ENCODE peak calls at places on chromosomes 16 and 17, in seven cellular contexts. One of them, this sample, is unnamed.
A peak's percentile ranks its signal among the peaks of the same experiment; 100 is the strongest.

GRCh38 chr17:75093543-75094158 is 5.9 kb downstream of the SLC16A5 start:
- DNase-seq in HFFc6: no peak
- DNase-seq in MM.1S: no peak
- DNase-seq in ovary: no peak
- DNase-seq in psoas muscle: no peak
- DNase-seq in tibial artery: no peak
- DNase-seq in Peyer's patch: no peak
- DNase-seq in this sample: no peak

GRCh38 chr16:15650698-15651161 is 685 bp downstream of the NDE1 start:
- DNase-seq in HFFc6: peak; percentile 11
- DNase-seq in MM.1S: peak; percentile 82
- DNase-seq in ovary: peak; percentile 58
- DNase-seq in psoas muscle: no peak
- DNase-seq in tibial artery: peak; percentile 46
- DNase-seq in Peyer's patch: no peak
- DNase-seq in this sample: peak; percentile 34

GRCh38 chr16:11980167-11980844 is 3.8 kb downstream of the SNX29 start:
- DNase-seq in HFFc6: no peak
- DNase-seq in MM.1S: no peak
- DNase-seq in ovary: no peak
- DNase-seq in psoas muscle: no peak
- DNase-seq in tibial artery: no peak
- DNase-seq in Peyer's patch: no peak
- DNase-seq in this sample: no peak

GRCh38 chr17:35448214-35448898 is at the start of gene SLFN13:
- DNase-seq in HFFc6: peak; percentile 18
- DNase-seq in MM.1S: peak; percentile 93
- DNase-seq in ovary: peak; percentile 41
- DNase-seq in psoas muscle: peak; percentile 73
- DNase-seq in tibial artery: peak; percentile 53
- DNase-seq in Peyer's patch: peak; percentile 93
- DNase-seq in this sample: peak; percentile 77

GRCh38 chr17:73013816-73014663 is 78.4 kb downstream of the SLC39A11 start:
- DNase-seq in HFFc6: peak; percentile 6
- DNase-seq in MM.1S: no peak
- DNase-seq in ovary: no peak
- DNase-seq in psoas muscle: no peak
- DNase-seq in tibial artery: no peak
- DNase-seq in Peyer's patch: peak; percentile 13
- DNase-seq in this sample: no peak

GRCh38 chr16:7324306-7324705 is 8.3 kb upstream of the RBFOX1 start:
- DNase-seq in HFFc6: no peak
- DNase-seq in MM.1S: no peak
- DNase-seq in ovary: no peak
- DNase-seq in psoas muscle: no peak
- DNase-seq in tibial artery: no peak
- DNase-seq in Peyer's patch: no peak
- DNase-seq in this sample: no peak

GRCh38 chr16:6335072-6335471 is 997.6 kb upstream of the RBFOX1 start:
- DNase-seq in HFFc6: no peak
- DNase-seq in MM.1S: no peak
- DNase-seq in ovary: no peak
- DNase-seq in psoas muscle: no peak
- DNase-seq in tibial artery: no peak
- DNase-seq in Peyer's patch: no peak
- DNase-seq in this sample: no peak

GRCh38 chr16:1691276-1691675 is 13.2 kb downstream of the JPT2 start:
- DNase-seq in HFFc6: peak; percentile 47
- DNase-seq in MM.1S: no peak
- DNase-seq in ovary: no peak
- DNase-seq in psoas muscle: no peak
- DNase-seq in tibial artery: no peak
- DNase-seq in Peyer's patch: no peak
- DNase-seq in this sample: no peak

GRCh38 chr17:8079291-8080207 is 8.0 kb downstream of the ALOX12B start:
- DNase-seq in HFFc6: no peak
- DNase-seq in MM.1S: peak; percentile 70
- DNase-seq in ovary: peak; percentile 74
- DNase-seq in psoas muscle: peak; percentile 75
- DNase-seq in tibial artery: peak; percentile 49
- DNase-seq in Peyer's patch: peak; percentile 89
- DNase-seq in this sample: peak; percentile 38

GRCh38 chr17:75983501-75984181 is 4.6 kb downstream of the TEN1 start:
- DNase-seq in HFFc6: no peak
- DNase-seq in MM.1S: no peak
- DNase-seq in ovary: no peak
- DNase-seq in psoas muscle: no peak
- DNase-seq in tibial artery: peak; percentile 37
- DNase-seq in Peyer's patch: peak; percentile 44
- DNase-seq in this sample: no peak

GRCh38 chr16:73143681-73144370 is 95.9 kb upstream of the ZFHX3 start:
- DNase-seq in HFFc6: no peak
- DNase-seq in MM.1S: no peak
- DNase-seq in ovary: no peak
- DNase-seq in psoas muscle: no peak
- DNase-seq in tibial artery: no peak
- DNase-seq in Peyer's patch: no peak
- DNase-seq in this sample: no peak

GRCh38 chr17:10429416-10430045 is 7.8 kb upstream of the MYH8 start:
- DNase-seq in HFFc6: peak; percentile 25
- DNase-seq in MM.1S: no peak
- DNase-seq in ovary: no peak
- DNase-seq in psoas muscle: no peak
- DNase-seq in tibial artery: no peak
- DNase-seq in Peyer's patch: no peak
- DNase-seq in this sample: no peak

GRCh38 chr16:68711421-68712139 is 25.5 kb upstream of the CDH1 start:
- DNase-seq in HFFc6: no peak
- DNase-seq in MM.1S: no peak
- DNase-seq in ovary: no peak
- DNase-seq in psoas muscle: no peak
- DNase-seq in tibial artery: no peak
- DNase-seq in Peyer's patch: no peak
- DNase-seq in this sample: no peak

GRCh38 chr17:30344283-30345088 is 10.6 kb upstream of the TMIGD1 start:
- DNase-seq in HFFc6: no peak
- DNase-seq in MM.1S: no peak
- DNase-seq in ovary: peak; percentile 35
- DNase-seq in psoas muscle: no peak
- DNase-seq in tibial artery: no peak
- DNase-seq in Peyer's patch: peak; percentile 88
- DNase-seq in this sample: peak; percentile 48

DNA sequence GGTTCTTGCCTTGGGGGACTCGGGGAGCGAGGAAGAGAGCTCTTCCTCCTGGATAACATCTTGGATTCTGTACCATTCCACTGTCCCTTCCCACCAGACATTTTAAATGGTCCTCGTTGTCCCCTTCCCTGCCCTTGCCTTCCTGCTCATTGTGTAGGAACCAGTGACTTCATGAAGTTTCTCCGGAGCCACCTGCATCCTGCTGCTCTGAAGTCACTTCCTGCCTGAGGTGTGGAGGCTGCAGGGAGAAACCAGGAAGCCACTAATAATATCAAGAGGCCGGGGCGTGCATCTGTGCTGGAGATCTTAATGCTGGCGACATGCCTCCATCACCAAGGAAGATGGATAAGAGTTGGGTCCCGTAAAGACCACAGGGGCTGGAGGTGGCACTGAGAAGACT is 6.2 kb upstream of the SLC16A13 start:
- DNase-seq in HFFc6: no peak
- DNase-seq in MM.1S: peak; percentile 55
- DNase-seq in ovary: peak; percentile 28
- DNase-seq in psoas muscle: no peak
- DNase-seq in tibial artery: no peak
- DNase-seq in Peyer's patch: peak; percentile 81
- DNase-seq in this sample: peak; percentile 24
- TF ChIP-seq CTCF in HFFc6: no peak
- TF ChIP-seq CTCF in MM.1S: no peak
- TF ChIP-seq CTCF in ovary: no peak
- TF ChIP-seq CTCF in psoas muscle: no peak
- TF ChIP-seq CTCF in tibial artery: no peak
- TF ChIP-seq CTCF in Peyer's patch: no peak
- TF ChIP-seq CTCF in this sample: no peak

GRCh38 chr17:81084691-81085419 is 49.9 kb downstream of the BAIAP2 start:
- DNase-seq in HFFc6: no peak
- DNase-seq in MM.1S: no peak
- DNase-seq in ovary: no peak
- DNase-seq in psoas muscle: peak; percentile 60
- DNase-seq in tibial artery: no peak
- DNase-seq in Peyer's patch: no peak
- DNase-seq in this sample: no peak

GRCh38 chr17:81082177-81083073 is 47.5 kb downstream of the BAIAP2 start:
- DNase-seq in HFFc6: no peak
- DNase-seq in MM.1S: no peak
- DNase-seq in ovary: no peak
- DNase-seq in psoas muscle: no peak
- DNase-seq in tibial artery: no peak
- DNase-seq in Peyer's patch: no peak
- DNase-seq in this sample: peak; percentile 79

GRCh38 chr17:81086789-81087551 is 52.0 kb downstream of the BAIAP2 start:
- DNase-seq in HFFc6: no peak
- DNase-seq in MM.1S: no peak
- DNase-seq in ovary: no peak
- DNase-seq in psoas muscle: no peak
- DNase-seq in tibial artery: no peak
- DNase-seq in Peyer's patch: no peak
- DNase-seq in this sample: no peak

GRCh38 chr17:81083125-81083765 is 48.3 kb downstream of the BAIAP2 start:
- DNase-seq in HFFc6: no peak
- DNase-seq in MM.1S: no peak
- DNase-seq in ovary: peak; percentile 41
- DNase-seq in psoas muscle: no peak
- DNase-seq in tibial artery: no peak
- DNase-seq in Peyer's patch: no peak
- DNase-seq in this sample: peak; percentile 82

GRCh38 chr17:81085420-81085911 is 50.5 kb downstream of the BAIAP2 start:
- DNase-seq in HFFc6: no peak
- DNase-seq in MM.1S: no peak
- DNase-seq in ovary: no peak
- DNase-seq in psoas muscle: no peak
- DNase-seq in tibial artery: no peak
- DNase-seq in Peyer's patch: no peak
- DNase-seq in this sample: no peak
- TF ChIP-seq CTCF in HFFc6: no peak
- TF ChIP-seq CTCF in MM.1S: no peak
- TF ChIP-seq CTCF in ovary: no peak
- TF ChIP-seq CTCF in psoas muscle: no peak
- TF ChIP-seq CTCF in tibial artery: no peak
- TF ChIP-seq CTCF in Peyer's patch: no peak
- TF ChIP-seq CTCF in this sample: no peak

GRCh38 chr17:58513913-58514794 is at the start of gene MTMR4:
- DNase-seq in HFFc6: peak; percentile 41
- DNase-seq in MM.1S: peak; percentile 84
- DNase-seq in ovary: peak; percentile 87
- DNase-seq in psoas muscle: peak; percentile 80
- DNase-seq in tibial artery: peak; percentile 87
- DNase-seq in Peyer's patch: peak; percentile 91
- DNase-seq in this sample: peak; percentile 87

GRCh38 chr17:58515286-58515685 is 848 bp upstream of the MTMR4 start:
- DNase-seq in HFFc6: no peak
- DNase-seq in MM.1S: no peak
- DNase-seq in ovary: no peak
- DNase-seq in psoas muscle: no peak
- DNase-seq in tibial artery: no peak
- DNase-seq in Peyer's patch: no peak
- DNase-seq in this sample: no peak

GRCh38 chr17:58516644-58517377 is 2.4 kb upstream of the MTMR4 start:
- DNase-seq in HFFc6: no peak
- DNase-seq in MM.1S: no peak
- DNase-seq in ovary: no peak
- DNase-seq in psoas muscle: no peak
- DNase-seq in tibial artery: no peak
- DNase-seq in Peyer's patch: peak; percentile 85
- DNase-seq in this sample: no peak

GRCh38 chr17:58514795-58515157 is 338 bp upstream of the MTMR4 start:
- DNase-seq in HFFc6: no peak
- DNase-seq in MM.1S: no peak
- DNase-seq in ovary: no peak
- DNase-seq in psoas muscle: no peak
- DNase-seq in tibial artery: no peak
- DNase-seq in Peyer's patch: no peak
- DNase-seq in this sample: no peak

DNA sequence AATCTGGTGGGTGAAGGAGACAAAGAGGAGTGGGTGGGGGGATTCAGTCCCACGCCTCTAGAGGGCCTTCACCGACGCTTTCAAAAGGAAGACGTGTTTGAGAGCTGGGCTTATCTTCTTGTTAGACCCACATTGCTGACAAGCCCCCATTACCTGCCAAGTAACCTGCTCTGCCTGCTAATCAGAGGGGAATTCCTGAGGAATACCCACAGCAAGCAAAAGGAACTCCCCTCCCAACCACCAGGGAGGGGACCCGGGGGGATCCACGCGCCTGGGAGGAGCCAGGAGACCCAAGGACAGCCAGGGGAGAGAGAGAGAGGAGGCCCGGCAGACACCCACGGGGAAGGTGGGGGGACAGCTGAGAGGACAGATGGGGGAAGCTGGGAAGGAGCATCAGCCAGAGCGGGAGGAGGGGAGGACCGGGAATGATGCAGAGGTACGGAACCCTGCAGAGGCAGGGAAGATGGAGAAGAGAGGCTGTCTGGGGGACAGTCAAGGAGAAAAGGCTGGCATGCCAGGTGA is 986 bp downstream of the MTMR4 start:
- DNase-seq in HFFc6: no peak
- DNase-seq in MM.1S: no peak
- DNase-seq in ovary: no peak
- DNase-seq in psoas muscle: no peak
- DNase-seq in tibial artery: no peak
- DNase-seq in Peyer's patch: no peak
- DNase-seq in this sample: no peak
- TF ChIP-seq CTCF in HFFc6: no peak
- TF ChIP-seq CTCF in MM.1S: no peak
- TF ChIP-seq CTCF in ovary: no peak
- TF ChIP-seq CTCF in psoas muscle: no peak
- TF ChIP-seq CTCF in tibial artery: no peak
- TF ChIP-seq CTCF in Peyer's patch: no peak
- TF ChIP-seq CTCF in this sample: no peak

GRCh38 chr16:8855051-8855786 is 13.6 kb downstream of the CARHSP1 start:
- DNase-seq in HFFc6: no peak
- DNase-seq in MM.1S: peak; percentile 14
- DNase-seq in ovary: no peak
- DNase-seq in psoas muscle: no peak
- DNase-seq in tibial artery: peak; percentile 16
- DNase-seq in Peyer's patch: no peak
- DNase-seq in this sample: no peak
- TF ChIP-seq CTCF in HFFc6: peak; percentile 63
- TF ChIP-seq CTCF in MM.1S: peak; percentile 31
- TF ChIP-seq CTCF in ovary: no peak
- TF ChIP-seq CTCF in psoas muscle: no peak
- TF ChIP-seq CTCF in tibial artery: no peak
- TF ChIP-seq CTCF in Peyer's patch: peak; percentile 12
- TF ChIP-seq CTCF in this sample: no peak

GRCh38 chr17:71764507-71764906 is 356.3 kb upstream of the SOX9 start:
- DNase-seq in HFFc6: no peak
- DNase-seq in MM.1S: no peak
- DNase-seq in ovary: no peak
- DNase-seq in psoas muscle: no peak
- DNase-seq in tibial artery: no peak
- DNase-seq in Peyer's patch: peak; percentile 64
- DNase-seq in this sample: peak; percentile 23
- TF ChIP-seq CTCF in HFFc6: peak; percentile 64
- TF ChIP-seq CTCF in MM.1S: peak; percentile 21
- TF ChIP-seq CTCF in ovary: no peak
- TF ChIP-seq CTCF in psoas muscle: peak; percentile 24
- TF ChIP-seq CTCF in tibial artery: no peak
- TF ChIP-seq CTCF in Peyer's patch: peak; percentile 43
- TF ChIP-seq CTCF in this sample: no peak

GRCh38 chr17:58006563-58006923 is 503 bp downstream of the SRSF1 start:
- DNase-seq in HFFc6: peak; percentile 46
- DNase-seq in MM.1S: peak; percentile 59
- DNase-seq in ovary: peak; percentile 81
- DNase-seq in psoas muscle: peak; percentile 84
- DNase-seq in tibial artery: peak; percentile 81
- DNase-seq in Peyer's patch: peak; percentile 86
- DNase-seq in this sample: peak; percentile 80
- TF ChIP-seq CTCF in HFFc6: no peak
- TF ChIP-seq CTCF in MM.1S: no peak
- TF ChIP-seq CTCF in ovary: no peak
- TF ChIP-seq CTCF in psoas muscle: no peak
- TF ChIP-seq CTCF in tibial artery: no peak
- TF ChIP-seq CTCF in Peyer's patch: no peak
- TF ChIP-seq CTCF in this sample: no peak